ENCODE peak calls at places on chromosomes 4 and X, in six cellular contexts. P, L, K, F, T and Q are unnamed samples. For H3K4me1, the result is how much of the 10 kb centered on the place peaks cover.

GRCh38 chr4:6388713-6389112 is 83.7 kb downstream of the PPP2R2C start:
- DNase-seq in L (no peak), F (no peak), P (no peak), T (no peak), K (no peak), Q (no peak)

GRCh38 chrX:39627257-39627656 is 470.5 kb downstream of the BCOR start:
- DNase-seq in L (no peak), T (no peak), F (no peak), K (no peak), P (no peak), Q (no peak)

GRCh38 chrX:51837926-51838325 is 55.5 kb upstream of the MAGED1 start:
- DNase-seq in K (peak), P (peak), L (peak), T (peak), F (no peak), Q (no peak)

GRCh38 chr4:107512549-107512948 is 207.5 kb downstream of the PAPSS1 start:
- DNase-seq in F (no peak), K (no peak), L (no peak), P (no peak), T (no peak), Q (no peak)

GRCh38 chrX:11908371-11908770 is 150.3 kb downstream of the MSL3 start:
- DNase-seq in P (no peak), L (no peak), T (peak), K (no peak), F (peak), Q (no peak)

GRCh38 chr4:83961575-83961974 is 425.7 kb downstream of the GPAT3 start:
- DNase-seq in K (no peak), L (no peak), P (no peak), F (peak), T (peak), Q (no peak)

GRCh38 chr4:56244681-56245080 is 142.6 kb downstream of the AASDH start:
- DNase-seq in T (no peak), F (no peak), L (no peak), K (no peak), P (no peak), Q (no peak)

GRCh38 chr4:186516287-186516686 is 39.1 kb downstream of the MTNR1A start:
- DNase-seq in P (no peak), T (no peak), F (no peak), K (no peak), L (no peak), Q (no peak)

GRCh38 chr4:173125216-173125812 is 43.3 kb upstream of the GALNT7 start:
- DNase-seq in F (no peak), L (no peak), P (no peak), K (no peak), T (no peak), Q (no peak)

GRCh38 chr4:54954656-54955388 is 170.6 kb downstream of the KDR start:
- DNase-seq in K (no peak), L (peak), T (no peak), P (no peak), F (no peak), Q (no peak)

GRCh38 chrX:23248187-23248586 is 86.5 kb upstream of the PTCHD1 start:
- DNase-seq in T (no peak), L (no peak), K (no peak), F (no peak), P (no peak), Q (no peak)

GRCh38 chr4:4659871-4660651 is 118.2 kb upstream of the STX18 start:
- DNase-seq in P (no peak), K (no peak), F (peak), L (no peak), T (peak), Q (no peak)

GRCh38 chrX:136353519-136354095 is 52.8 kb downstream of the ADGRG4 start:
- DNase-seq in F (peak), T (no peak), P (no peak), L (no peak), K (no peak), Q (no peak)

GRCh38 chr4:145179201-145179860 is 1.1 kb downstream of the OTUD4 start:
- DNase-seq in K (peak), T (peak), P (peak), L (peak), F (peak), Q (peak)

GRCh38 chrX:38664285-38664684 is 102.9 kb downstream of the TSPAN7 start:
- DNase-seq in F (peak), L (no peak), P (no peak), T (peak), K (peak), Q (no peak)

GRCh38 chr4:39042365-39042764 is 10.2 kb upstream of the TMEM156 start:
- DNase-seq in F (no peak), T (no peak), K (no peak), P (no peak), L (no peak), Q (no peak)

GRCh38 chr4:129350800-129351199 is 254.8 kb downstream of the C4orf33 start:
- DNase-seq in P (no peak), F (peak), L (no peak), K (no peak), T (no peak), Q (peak)

GRCh38 chr4:81424336-81424735 is 47.4 kb downstream of the RASGEF1B start:
- DNase-seq in T (no peak), F (no peak), L (no peak), P (no peak), K (no peak), Q (no peak)

GRCh38 chrX:1394731-1395501 is 3.0 kb upstream of the SLC25A6 start:
- DNase-seq in T (no peak), F (no peak), K (no peak), P (no peak), L (peak), Q (no peak)

GRCh38 chr4:185597532-185598188 is 62.4 kb upstream of the PDLIM3 start:
- DNase-seq in K (peak), F (peak), P (peak), T (peak), L (peak), Q (peak)

GRCh38 chr4:8534129-8534528 is 46.1 kb upstream of the GPR78 start:
- DNase-seq in P (peak), K (peak), T (no peak), L (no peak), F (peak), Q (peak)

GRCh38 chr4:8747467-8747841 is 124.2 kb downstream of the HMX1 start:
- DNase-seq in F (no peak), K (no peak), P (no peak), T (no peak), L (no peak), Q (no peak)

GRCh38 chr4:56158483-56158882 is 209.7 kb downstream of the CEP135 start:
- DNase-seq in F (no peak), K (peak), T (no peak), P (peak), L (no peak), Q (no peak)

GRCh38 chr4:142719854-142720541 is 126.1 kb downstream of the INPP4B start:
- DNase-seq in L (no peak), T (peak), F (peak), K (no peak), P (no peak), Q (no peak)

GRCh38 chr4:186887211-186887785 is 163.6 kb upstream of the FAT1 start:
- DNase-seq in T (peak), K (no peak), F (no peak), P (no peak), L (no peak), Q (no peak)

GRCh38 chr4:11741190-11741652 is 312.5 kb upstream of the HS3ST1 start:
- DNase-seq in P (no peak), L (no peak), T (no peak), K (no peak), F (peak), Q (no peak)

GRCh38 chrX:49199906-49200771 is at the start of gene SYP:
- DNase-seq in L (peak), F (peak), P (peak), K (peak), T (peak), Q (peak)

GRCh38 chr4:100269446-100269845 is 79.2 kb upstream of the DDIT4L start:
- DNase-seq in L (no peak), F (no peak), T (no peak), K (no peak), P (no peak), Q (no peak)

GRCh38 chrX:112746812-112747630 is 67.3 kb upstream of the LHFPL1 start:
- DNase-seq in P (no peak), T (no peak), F (no peak), L (no peak), K (no peak), Q (no peak)

GRCh38 chr4:89411539-89411938 is 103.9 kb upstream of the GPRIN3 start:
- DNase-seq in L (no peak), P (no peak), T (no peak), K (no peak), F (no peak), Q (no peak)

GRCh38 chr4:99504804-99505502 is 5.9 kb upstream of the C4orf17 start:
- DNase-seq in T (no peak), F (no peak), K (no peak), L (no peak), P (no peak), Q (no peak)

GRCh38 chr4:129232627-129233337 is 136.8 kb downstream of the C4orf33 start:
- DNase-seq in F (no peak), L (no peak), T (no peak), K (no peak), P (no peak), Q (no peak)

GRCh38 chrX:47581731-47582647 is at the start of gene TIMP1:
- DNase-seq in K (peak), T (peak), P (peak), F (peak), L (peak), Q (peak)

GRCh38 chrX:95117556-95117955 is 1443.5 kb downstream of the FAM133A start:
- DNase-seq in P (no peak), F (no peak), L (no peak), T (no peak), K (no peak), Q (no peak)

GRCh38 chrX:13196778-13197177 is 123.1 kb downstream of the ATXN3L start:
- DNase-seq in F (no peak), P (no peak), L (no peak), K (no peak), T (no peak), Q (no peak)

GRCh38 chr4:77074961-77075855 is 581 bp downstream of the CCNI start:
- DNase-seq in F (peak), K (peak), T (peak), P (peak), L (peak), Q (peak)

GRCh38 chr4:153771058-153771457 is 11.2 kb upstream of the RNF175 start:
- DNase-seq in T (no peak), P (no peak), K (no peak), F (no peak), L (no peak), Q (no peak)

GRCh38 chr4:73765296-73765695 is 24.9 kb downstream of the CXCL8 start:
- DNase-seq in K (no peak), L (no peak), F (no peak), T (no peak), P (no peak), Q (no peak)

GRCh38 chrX:52422884-52423283 is 54.1 kb downstream of the XAGE2 start:
- DNase-seq in T (no peak), F (peak), L (no peak), P (no peak), K (no peak), Q (no peak)

GRCh38 chrX:103586659-103587058 is 1.3 kb downstream of the TCEAL4 start:
- DNase-seq in P (no peak), T (no peak), L (no peak), F (no peak), K (no peak), Q (no peak)
- H3K4me3 ChIP-seq in P (no peak), T (peak), L (peak), F (peak), K (no peak), Q (no peak)

GRCh38 chrX:131072871-131073571 is 14.9 kb downstream of the ARHGAP36 start:
- DNase-seq in T (no peak), P (no peak), F (no peak), L (no peak), K (no peak), Q (no peak)
- H3K4me1 ChIP-seq in T (under half), P (under half), F (under half), L (under half), K (under half), Q (under half)

DNA sequence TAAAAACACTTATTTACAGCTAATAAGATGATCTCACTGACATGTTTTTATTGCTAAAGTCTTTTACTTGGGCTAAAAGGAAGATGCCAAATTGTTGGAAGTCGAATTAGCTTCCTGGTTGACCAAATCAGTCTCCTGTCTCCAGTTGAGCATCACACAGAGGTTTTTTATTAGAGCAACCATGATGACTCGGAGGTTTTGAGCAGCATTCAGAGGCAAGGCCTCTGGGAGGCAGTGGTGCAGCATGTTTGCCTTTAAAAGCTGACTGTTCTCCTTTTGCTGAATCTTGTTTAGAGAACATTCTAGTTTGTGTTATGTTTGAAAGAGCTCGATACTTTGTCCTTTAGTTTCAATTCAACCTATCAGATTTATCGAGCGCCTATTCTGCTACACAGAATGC is 2.1 kb downstream of the UCHL1 start:
- DNase-seq in L (no peak), P (no peak), K (no peak), F (peak), T (peak), Q (no peak)
- H3K4me3 ChIP-seq in L (no peak), P (no peak), K (no peak), F (no peak), T (peak), Q (no peak)

GRCh38 chrX:115521717-115522116 is 39.3 kb upstream of the PLS3 start:
- DNase-seq in L (no peak), P (no peak), F (no peak), K (no peak), T (no peak), Q (no peak)
- H3K4me1 ChIP-seq in L (under half), P (under half), F (under half), K (under half), T (under half), Q (under half)

GRCh38 chrX:42247241-42247640 is 323.9 kb upstream of the CASK start:
- DNase-seq in T (no peak), P (no peak), K (no peak), F (no peak), L (no peak), Q (no peak)
- H3K4me3 ChIP-seq in T (no peak), P (no peak), K (no peak), F (peak), L (peak), Q (no peak)

GRCh38 chr4:95155759-95156451 is 392.9 kb downstream of the UNC5C start:
- DNase-seq in L (no peak), F (peak), K (no peak), P (no peak), T (peak), Q (no peak)
- H3K4me1 ChIP-seq in L (under half), F (under half), K (under half), P (under half), T (under half), Q (under half)